ENCODE peak calls at places on chromosomes 5 and 9, in four cellular contexts. B is heart right ventricle, L is fibroblast of mammary gland, U is aorta. Q is an unnamed sample.

GRCh38 chr5:149271195-149271716 is 403 bp upstream of the AFAP1L1 start:
- DNase-seq in B (no peak), L (no peak), U (peak), Q (no peak)

GRCh38 chr9:93586290-93587057 is 10.1 kb downstream of the PHF2 start:
- DNase-seq in B (no peak), L (no peak), U (peak), Q (no peak)

GRCh38 chr5:123543438-123543837 is 31.5 kb downstream of the CSNK1G3 start:
- DNase-seq in B (no peak), L (no peak), U (no peak), Q (no peak)

GRCh38 chr9:94937214-94937903 is 210.9 kb downstream of the AOPEP start:
- DNase-seq in B (no peak), L (peak), U (no peak), Q (peak)

GRCh38 chr9:121598167-121599000 is 53.0 kb upstream of the DAB2IP start:
- DNase-seq in B (peak), L (peak), U (peak), Q (peak)

GRCh38 chr5:172931001-172931536 is 28.2 kb upstream of the RPL26L1 start:
- DNase-seq in B (no peak), L (peak), U (peak), Q (peak)

GRCh38 chr9:118693645-118694044 is 675.6 kb downstream of the BRINP1 start:
- DNase-seq in B (no peak), L (no peak), U (no peak), Q (peak)

GRCh38 chr9:110744753-110745522 is 76.3 kb downstream of the MUSK start:
- DNase-seq in B (no peak), L (peak), U (no peak), Q (peak)

GRCh38 chr9:38178282-38178681 is 109.3 kb upstream of the SHB start:
- DNase-seq in B (no peak), L (no peak), U (no peak), Q (no peak)

GRCh38 chr9:79134654-79135053 is 437.1 kb upstream of the TLE4 start:
- DNase-seq in B (no peak), L (no peak), U (no peak), Q (peak)

GRCh38 chr5:3376611-3377010 is 219.0 kb upstream of the IRX1 start:
- DNase-seq in B (no peak), L (no peak), U (no peak), Q (no peak)

GRCh38 chr5:122312670-122312988 is 592 bp downstream of the SNCAIP start:
- DNase-seq in B (no peak), L (peak), U (peak), Q (no peak)

GRCh38 chr5:104977530-104977929 is 1414.9 kb upstream of the NUDT12 start:
- DNase-seq in B (no peak), L (no peak), U (no peak), Q (no peak)

GRCh38 chr5:77423022-77423750 is 68.9 kb downstream of the WDR41 start:
- DNase-seq in B (no peak), L (peak), U (no peak), Q (no peak)

GRCh38 chr9:70049672-70050271 is 6.1 kb downstream of the MAMDC2 start:
- DNase-seq in B (peak), L (peak), U (peak), Q (peak)

GRCh38 chr5:362978-363765 is 41.7 kb downstream of the AHRR start:
- DNase-seq in B (no peak), L (no peak), U (no peak), Q (no peak)

GRCh38 chr5:151238303-151238741 is 14.4 kb upstream of the CCDC69 start:
- DNase-seq in B (peak), L (no peak), U (peak), Q (no peak)

GRCh38 chr5:154311362-154311761 is 120.8 kb downstream of the GALNT10 start:
- DNase-seq in B (no peak), L (no peak), U (no peak), Q (peak)

GRCh38 chr5:82374637-82375036 is 96.5 kb upstream of the RPS23 start:
- DNase-seq in B (no peak), L (no peak), U (no peak), Q (no peak)

GRCh38 chr5:181138258-181138657 is 7.3 kb upstream of the OR2V1 start:
- DNase-seq in B (no peak), L (no peak), U (no peak), Q (no peak)

GRCh38 chr9:96219615-96220257 is 82.2 kb downstream of the HSD17B3 start:
- DNase-seq in B (peak), L (peak), U (peak), Q (peak)

GRCh38 chr5:176387384-176387925 is 943 bp downstream of the NOP16 start:
- DNase-seq in B (no peak), L (no peak), U (peak), Q (peak)

GRCh38 chr9:693460-694390 is 147.8 kb upstream of the DMRT1 start:
- DNase-seq in B (no peak), L (peak), U (no peak), Q (peak)
- H3K4me3 ChIP-seq in B (peak), L (peak), U (peak), Q (no peak)

GRCh38 chr9:27732494-27732893 is 159.2 kb upstream of the C9orf72 start:
- DNase-seq in B (no peak), L (no peak), U (no peak), Q (no peak)
- H3K4me3 ChIP-seq in B (no peak), L (no peak), U (no peak), Q (no peak)

GRCh38 chr9:36471359-36471758 is 71.3 kb upstream of the RNF38 start:
- DNase-seq in B (no peak), L (peak), U (no peak), Q (no peak)
- H3K4me3 ChIP-seq in B (no peak), L (peak), U (no peak), Q (no peak)

DNA sequence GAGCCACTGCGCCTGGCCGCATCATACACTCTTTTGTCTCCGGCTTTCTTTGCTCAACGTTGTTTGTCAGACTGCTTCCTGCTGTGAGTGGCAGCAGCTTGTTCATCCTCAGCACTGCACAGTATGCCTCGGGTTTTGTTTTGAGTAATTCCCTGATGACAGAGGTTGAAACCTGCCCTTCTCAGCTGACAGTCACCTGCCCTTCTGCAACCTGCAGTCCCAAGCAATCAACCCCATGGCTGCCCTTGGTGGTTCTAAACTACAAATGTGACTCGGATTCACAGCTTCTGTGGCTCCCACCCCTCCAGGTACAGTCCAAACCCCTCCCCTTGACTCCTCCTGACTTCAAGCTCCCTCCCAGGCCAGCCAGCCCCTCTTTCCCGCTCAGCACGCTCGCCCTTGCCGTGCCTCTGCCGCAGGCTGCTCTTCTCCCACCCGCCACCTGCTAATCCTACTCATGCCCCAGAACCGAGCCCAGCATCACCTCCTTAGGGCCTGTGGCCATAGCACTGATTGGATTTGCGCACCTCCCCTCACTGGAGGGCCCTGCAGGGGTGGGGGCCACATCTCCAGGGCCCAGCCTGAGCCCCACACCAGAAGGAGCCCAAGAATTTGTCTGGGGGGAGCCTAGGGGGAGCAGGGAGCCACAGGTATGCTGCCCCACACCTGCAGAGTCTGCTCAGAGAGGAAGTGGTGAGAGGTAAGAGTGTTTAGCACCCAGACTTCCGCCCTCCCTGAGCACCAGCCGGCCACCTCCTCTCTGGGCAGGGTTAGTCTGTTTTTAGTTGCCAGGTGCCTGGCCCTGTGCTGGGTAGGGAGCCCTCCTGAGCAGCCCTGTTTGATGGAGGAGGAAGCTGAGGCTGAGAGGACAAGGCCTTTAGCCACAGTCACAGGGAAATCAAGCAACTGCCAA is 10.1 kb downstream of the EEIG1 start:
- DNase-seq in B (no peak), L (no peak), U (no peak), Q (peak)
- H3K4me3 ChIP-seq in B (no peak), L (no peak), U (no peak), Q (no peak)

DNA sequence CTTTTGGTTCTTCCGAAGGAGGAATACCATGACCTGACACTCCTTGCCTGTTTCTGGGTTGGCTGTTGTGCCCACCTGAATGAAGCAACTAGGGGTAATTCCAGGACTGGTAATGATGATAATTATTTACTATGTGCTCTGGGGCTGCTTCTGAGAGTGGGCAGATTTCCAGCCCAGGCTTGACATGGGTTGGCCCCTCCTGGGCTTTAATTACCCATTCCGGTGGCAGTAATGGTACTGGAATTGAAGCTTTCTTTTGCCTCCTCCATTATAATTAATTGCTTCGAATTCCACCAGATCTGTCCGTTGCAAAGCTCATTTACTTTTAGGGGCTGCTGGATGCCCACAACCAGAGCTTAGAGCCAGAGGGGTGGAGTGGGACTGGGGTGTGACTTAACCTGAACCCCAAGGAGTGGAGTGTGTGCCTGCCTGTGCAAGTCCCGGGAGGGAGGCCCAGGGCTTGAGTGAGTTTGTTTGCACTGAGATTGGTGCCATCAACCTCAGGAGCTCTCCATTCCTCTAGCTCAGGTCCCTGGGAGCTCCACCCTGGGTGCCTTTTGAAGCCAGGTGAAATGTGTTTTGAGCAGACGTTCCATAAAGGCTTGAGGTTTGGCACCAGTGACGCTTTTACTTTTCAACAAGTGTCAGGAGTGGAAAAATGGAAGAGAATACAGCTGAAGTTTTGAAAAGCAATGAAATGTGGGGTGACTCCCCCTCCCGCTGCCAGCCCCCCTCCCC is 214.6 kb downstream of the PDZD2 start:
- DNase-seq in B (no peak), L (no peak), U (no peak), Q (no peak)
- H3K4me3 ChIP-seq in B (no peak), L (no peak), U (no peak), Q (no peak)

DNA sequence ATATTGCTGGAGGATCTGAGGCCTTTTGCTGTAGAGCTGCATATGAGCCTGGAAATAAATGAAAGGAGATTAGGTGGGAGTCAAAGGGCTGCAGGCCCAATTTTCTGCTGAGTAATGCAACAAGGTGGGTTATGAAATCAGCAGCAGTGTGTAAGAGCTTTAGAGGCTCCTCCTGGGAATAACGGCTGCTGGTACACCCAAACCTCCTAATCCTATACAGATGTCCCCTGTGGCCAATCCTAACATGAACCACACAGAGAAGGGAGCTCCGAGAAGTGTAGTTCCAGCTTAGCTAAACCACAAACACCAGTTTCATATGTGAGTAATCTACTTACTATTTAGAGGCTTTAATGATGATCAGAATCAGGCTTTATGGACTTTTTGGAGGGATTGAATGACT is 437.7 kb downstream of the TMEM232 start:
- DNase-seq in B (no peak), L (peak), U (no peak), Q (peak)
- H3K4me3 ChIP-seq in B (no peak), L (no peak), U (no peak), Q (no peak)

DNA sequence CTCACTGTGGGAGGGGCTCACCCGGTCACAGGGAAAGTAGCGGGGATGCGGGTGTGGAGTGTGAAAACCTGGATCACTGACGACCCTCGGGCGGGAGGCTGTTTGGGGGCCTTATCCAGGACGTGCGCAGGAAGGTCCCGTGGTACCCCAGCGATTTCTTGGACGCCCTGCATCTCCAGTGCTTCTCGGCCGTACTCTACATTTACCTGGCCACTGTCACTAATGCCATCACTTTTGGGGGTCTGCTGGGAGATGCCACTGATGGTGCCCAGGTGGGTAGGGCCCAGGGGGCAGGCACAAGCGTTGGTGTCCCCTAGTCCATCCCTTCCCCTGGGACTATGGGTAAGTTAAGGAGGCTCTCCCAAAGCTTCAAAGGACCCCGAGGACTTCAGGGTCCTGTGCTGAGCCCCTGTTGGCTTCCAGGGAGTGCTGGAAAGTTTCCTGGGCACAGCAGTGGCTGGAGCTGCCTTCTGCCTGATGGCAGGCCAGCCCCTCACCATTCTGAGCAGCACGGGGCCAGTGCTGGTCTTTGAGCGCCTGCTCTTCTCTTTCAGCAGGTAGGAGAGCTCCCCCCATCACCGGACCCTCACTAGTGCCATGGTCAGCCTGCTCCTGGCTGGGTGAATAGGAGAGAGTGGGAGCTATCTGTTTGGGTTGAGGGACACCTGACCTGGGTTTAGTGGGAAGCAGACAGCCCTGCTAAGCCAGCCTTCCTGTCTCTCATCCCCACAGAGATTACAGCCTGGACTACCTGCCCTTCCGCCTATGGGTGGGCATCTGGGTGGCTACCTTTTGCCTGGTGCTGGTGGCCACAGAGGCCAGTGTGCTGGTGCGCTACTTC is 3.9 kb downstream of the SLC4A9 start:
- DNase-seq in B (no peak), L (no peak), U (no peak), Q (no peak)
- H3K4me3 ChIP-seq in B (no peak), L (peak), U (no peak), Q (peak)

DNA sequence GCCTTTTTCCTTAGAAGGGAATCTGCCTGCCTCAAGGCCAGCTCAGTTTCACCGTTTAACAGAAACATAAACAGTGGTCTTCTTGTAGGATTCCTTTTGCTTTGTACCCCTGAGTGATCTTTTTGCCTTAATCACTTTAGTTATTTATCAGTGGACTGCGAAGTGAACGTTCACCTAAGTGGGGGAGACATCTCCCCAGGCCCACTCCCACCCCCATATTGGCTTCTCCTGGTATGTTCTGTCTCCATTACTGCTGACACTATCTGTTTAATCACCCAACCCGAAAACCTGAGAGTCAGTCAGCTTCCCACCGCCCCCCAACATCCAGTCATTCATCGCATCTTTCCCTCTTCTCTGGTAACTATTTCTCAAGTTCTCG is 1.4 kb downstream of the SKP2 start:
- DNase-seq in B (no peak), L (no peak), U (no peak), Q (no peak)
- H3K4me3 ChIP-seq in B (no peak), L (peak), U (no peak), Q (peak)

Q was measured in choroid plexus epithelial cell.